ENCODE peak calls at places on chromosomes 13 and 19, in six cellular contexts. One of them, this sample, is unnamed.

GRCh38 chr13:27113436-27113835 is 58.2 kb downstream of the USP12 start:
- ATAC-seq in stimulated activated naive CD8-positive, alpha-beta T cell treated with anti-CD3 and anti-CD28 coated beads, Interleukin-15, Interleukin-2, amounts not matched to agents 100 U/mL and 50 U/mL, for 24 hours: no peak
- ATAC-seq in activated CD8-positive, alpha-beta T cell treated with anti-CD3 and anti-CD28 coated beads for 36 hours: no peak
- ATAC-seq in left ventricle myocardium superior: no peak
- ATAC-seq in activated naive CD8-positive, alpha-beta T cell treated with anti-CD3 and anti-CD28 coated beads, Interleukin-2, amount 10 ng/mL, durations not matched to agents 7 days and 5 days: no peak
- ATAC-seq in activated T-cell treated with anti-CD3 and anti-CD28 coated beads, Interleukin-2, amount 50 U/mL, for 4 hours: no peak
- ATAC-seq in this sample: no peak

GRCh38 chr13:61144834-61145593 is 270.6 kb downstream of the PCDH20 start:
- ATAC-seq in stimulated activated naive CD8-positive, alpha-beta T cell treated with anti-CD3 and anti-CD28 coated beads, Interleukin-15, Interleukin-2, amounts not matched to agents 100 U/mL and 50 U/mL, for 24 hours: no peak
- ATAC-seq in activated CD8-positive, alpha-beta T cell treated with anti-CD3 and anti-CD28 coated beads for 36 hours: no peak
- ATAC-seq in left ventricle myocardium superior: no peak
- ATAC-seq in activated naive CD8-positive, alpha-beta T cell treated with anti-CD3 and anti-CD28 coated beads, Interleukin-2, amount 10 ng/mL, durations not matched to agents 7 days and 5 days: no peak
- ATAC-seq in activated T-cell treated with anti-CD3 and anti-CD28 coated beads, Interleukin-2, amount 50 U/mL, for 4 hours: no peak
- ATAC-seq in this sample: no peak

GRCh38 chr13:111479412-111479811 is 159.0 kb downstream of the TEX29 start:
- ATAC-seq in stimulated activated naive CD8-positive, alpha-beta T cell treated with anti-CD3 and anti-CD28 coated beads, Interleukin-15, Interleukin-2, amounts not matched to agents 100 U/mL and 50 U/mL, for 24 hours: no peak
- ATAC-seq in activated CD8-positive, alpha-beta T cell treated with anti-CD3 and anti-CD28 coated beads for 36 hours: no peak
- ATAC-seq in left ventricle myocardium superior: no peak
- ATAC-seq in activated naive CD8-positive, alpha-beta T cell treated with anti-CD3 and anti-CD28 coated beads, Interleukin-2, amount 10 ng/mL, durations not matched to agents 7 days and 5 days: no peak
- ATAC-seq in activated T-cell treated with anti-CD3 and anti-CD28 coated beads, Interleukin-2, amount 50 U/mL, for 4 hours: no peak
- ATAC-seq in this sample: no peak

GRCh38 chr13:21997726-21998125 is 326.9 kb downstream of the FGF9 start:
- ATAC-seq in stimulated activated naive CD8-positive, alpha-beta T cell treated with anti-CD3 and anti-CD28 coated beads, Interleukin-15, Interleukin-2, amounts not matched to agents 100 U/mL and 50 U/mL, for 24 hours: no peak
- ATAC-seq in activated CD8-positive, alpha-beta T cell treated with anti-CD3 and anti-CD28 coated beads for 36 hours: no peak
- ATAC-seq in left ventricle myocardium superior: no peak
- ATAC-seq in activated naive CD8-positive, alpha-beta T cell treated with anti-CD3 and anti-CD28 coated beads, Interleukin-2, amount 10 ng/mL, durations not matched to agents 7 days and 5 days: no peak
- ATAC-seq in activated T-cell treated with anti-CD3 and anti-CD28 coated beads, Interleukin-2, amount 50 U/mL, for 4 hours: no peak
- ATAC-seq in this sample: no peak

GRCh38 chr19:22526661-22527272 is 104.6 kb upstream of the ZNF98 start:
- ATAC-seq in stimulated activated naive CD8-positive, alpha-beta T cell treated with anti-CD3 and anti-CD28 coated beads, Interleukin-15, Interleukin-2, amounts not matched to agents 100 U/mL and 50 U/mL, for 24 hours: no peak
- ATAC-seq in activated CD8-positive, alpha-beta T cell treated with anti-CD3 and anti-CD28 coated beads for 36 hours: no peak
- ATAC-seq in left ventricle myocardium superior: peak; percentile 15
- ATAC-seq in activated naive CD8-positive, alpha-beta T cell treated with anti-CD3 and anti-CD28 coated beads, Interleukin-2, amount 10 ng/mL, durations not matched to agents 7 days and 5 days: no peak
- ATAC-seq in activated T-cell treated with anti-CD3 and anti-CD28 coated beads, Interleukin-2, amount 50 U/mL, for 4 hours: no peak
- ATAC-seq in this sample: no peak

GRCh38 chr19:1213391-1214286 is 8.1 kb downstream of the STK11 start:
- ATAC-seq in stimulated activated naive CD8-positive, alpha-beta T cell treated with anti-CD3 and anti-CD28 coated beads, Interleukin-15, Interleukin-2, amounts not matched to agents 100 U/mL and 50 U/mL, for 24 hours: peak; percentile 81
- ATAC-seq in activated CD8-positive, alpha-beta T cell treated with anti-CD3 and anti-CD28 coated beads for 36 hours: peak; percentile 88
- ATAC-seq in left ventricle myocardium superior: peak; percentile 41
- ATAC-seq in activated naive CD8-positive, alpha-beta T cell treated with anti-CD3 and anti-CD28 coated beads, Interleukin-2, amount 10 ng/mL, durations not matched to agents 7 days and 5 days: peak; percentile 83
- ATAC-seq in activated T-cell treated with anti-CD3 and anti-CD28 coated beads, Interleukin-2, amount 50 U/mL, for 4 hours: peak; percentile 82
- ATAC-seq in this sample: peak; percentile 97

GRCh38 chr19:34136127-34136526 is 36.2 kb upstream of the LSM14A start:
- ATAC-seq in stimulated activated naive CD8-positive, alpha-beta T cell treated with anti-CD3 and anti-CD28 coated beads, Interleukin-15, Interleukin-2, amounts not matched to agents 100 U/mL and 50 U/mL, for 24 hours: no peak
- ATAC-seq in activated CD8-positive, alpha-beta T cell treated with anti-CD3 and anti-CD28 coated beads for 36 hours: no peak
- ATAC-seq in left ventricle myocardium superior: no peak
- ATAC-seq in activated naive CD8-positive, alpha-beta T cell treated with anti-CD3 and anti-CD28 coated beads, Interleukin-2, amount 10 ng/mL, durations not matched to agents 7 days and 5 days: no peak
- ATAC-seq in activated T-cell treated with anti-CD3 and anti-CD28 coated beads, Interleukin-2, amount 50 U/mL, for 4 hours: no peak
- ATAC-seq in this sample: no peak

GRCh38 chr13:102236341-102236740 is 165.5 kb downstream of the FGF14 start:
- ATAC-seq in stimulated activated naive CD8-positive, alpha-beta T cell treated with anti-CD3 and anti-CD28 coated beads, Interleukin-15, Interleukin-2, amounts not matched to agents 100 U/mL and 50 U/mL, for 24 hours: no peak
- ATAC-seq in activated CD8-positive, alpha-beta T cell treated with anti-CD3 and anti-CD28 coated beads for 36 hours: no peak
- ATAC-seq in left ventricle myocardium superior: no peak
- ATAC-seq in activated naive CD8-positive, alpha-beta T cell treated with anti-CD3 and anti-CD28 coated beads, Interleukin-2, amount 10 ng/mL, durations not matched to agents 7 days and 5 days: no peak
- ATAC-seq in activated T-cell treated with anti-CD3 and anti-CD28 coated beads, Interleukin-2, amount 50 U/mL, for 4 hours: no peak
- ATAC-seq in this sample: no peak

GRCh38 chr19:38564981-38565685 is 52.6 kb downstream of the MAP4K1 start:
- ATAC-seq in stimulated activated naive CD8-positive, alpha-beta T cell treated with anti-CD3 and anti-CD28 coated beads, Interleukin-15, Interleukin-2, amounts not matched to agents 100 U/mL and 50 U/mL, for 24 hours: peak; percentile 42
- ATAC-seq in activated CD8-positive, alpha-beta T cell treated with anti-CD3 and anti-CD28 coated beads for 36 hours: peak; percentile 40
- ATAC-seq in left ventricle myocardium superior: peak; percentile 21
- ATAC-seq in activated naive CD8-positive, alpha-beta T cell treated with anti-CD3 and anti-CD28 coated beads, Interleukin-2, amount 10 ng/mL, durations not matched to agents 7 days and 5 days: peak; percentile 48
- ATAC-seq in activated T-cell treated with anti-CD3 and anti-CD28 coated beads, Interleukin-2, amount 50 U/mL, for 4 hours: peak; percentile 71
- ATAC-seq in this sample: peak; percentile 54

GRCh38 chr13:113151745-113152707 is 6.4 kb upstream of the PROZ start:
- ATAC-seq in stimulated activated naive CD8-positive, alpha-beta T cell treated with anti-CD3 and anti-CD28 coated beads, Interleukin-15, Interleukin-2, amounts not matched to agents 100 U/mL and 50 U/mL, for 24 hours: peak; percentile 34
- ATAC-seq in activated CD8-positive, alpha-beta T cell treated with anti-CD3 and anti-CD28 coated beads for 36 hours: peak; percentile 71
- ATAC-seq in left ventricle myocardium superior: peak; percentile 28
- ATAC-seq in activated naive CD8-positive, alpha-beta T cell treated with anti-CD3 and anti-CD28 coated beads, Interleukin-2, amount 10 ng/mL, durations not matched to agents 7 days and 5 days: no peak
- ATAC-seq in activated T-cell treated with anti-CD3 and anti-CD28 coated beads, Interleukin-2, amount 50 U/mL, for 4 hours: peak; percentile 42
- ATAC-seq in this sample: peak; percentile 83

GRCh38 chr13:50125306-50125555 is 110.0 kb downstream of the KCNRG start:
- ATAC-seq in stimulated activated naive CD8-positive, alpha-beta T cell treated with anti-CD3 and anti-CD28 coated beads, Interleukin-15, Interleukin-2, amounts not matched to agents 100 U/mL and 50 U/mL, for 24 hours: peak; percentile 1
- ATAC-seq in activated CD8-positive, alpha-beta T cell treated with anti-CD3 and anti-CD28 coated beads for 36 hours: peak; percentile 18
- ATAC-seq in left ventricle myocardium superior: peak; percentile 23
- ATAC-seq in activated naive CD8-positive, alpha-beta T cell treated with anti-CD3 and anti-CD28 coated beads, Interleukin-2, amount 10 ng/mL, durations not matched to agents 7 days and 5 days: peak; percentile 3
- ATAC-seq in activated T-cell treated with anti-CD3 and anti-CD28 coated beads, Interleukin-2, amount 50 U/mL, for 4 hours: peak; percentile 25
- ATAC-seq in this sample: peak; percentile 3

GRCh38 chr19:41297628-41298326 is 12.2 kb upstream of the CCDC97 start:
- ATAC-seq in stimulated activated naive CD8-positive, alpha-beta T cell treated with anti-CD3 and anti-CD28 coated beads, Interleukin-15, Interleukin-2, amounts not matched to agents 100 U/mL and 50 U/mL, for 24 hours: peak; percentile 22
- ATAC-seq in activated CD8-positive, alpha-beta T cell treated with anti-CD3 and anti-CD28 coated beads for 36 hours: peak; percentile 29
- ATAC-seq in left ventricle myocardium superior: peak; percentile 35
- ATAC-seq in activated naive CD8-positive, alpha-beta T cell treated with anti-CD3 and anti-CD28 coated beads, Interleukin-2, amount 10 ng/mL, durations not matched to agents 7 days and 5 days: no peak
- ATAC-seq in activated T-cell treated with anti-CD3 and anti-CD28 coated beads, Interleukin-2, amount 50 U/mL, for 4 hours: no peak
- ATAC-seq in this sample: peak; percentile 55

GRCh38 chr19:38281820-38282566 is 17.6 kb downstream of the SPINT2 start:
- ATAC-seq in stimulated activated naive CD8-positive, alpha-beta T cell treated with anti-CD3 and anti-CD28 coated beads, Interleukin-15, Interleukin-2, amounts not matched to agents 100 U/mL and 50 U/mL, for 24 hours: no peak
- ATAC-seq in activated CD8-positive, alpha-beta T cell treated with anti-CD3 and anti-CD28 coated beads for 36 hours: peak; percentile 89
- ATAC-seq in left ventricle myocardium superior: peak; percentile 24
- ATAC-seq in activated naive CD8-positive, alpha-beta T cell treated with anti-CD3 and anti-CD28 coated beads, Interleukin-2, amount 10 ng/mL, durations not matched to agents 7 days and 5 days: peak; percentile 65
- ATAC-seq in activated T-cell treated with anti-CD3 and anti-CD28 coated beads, Interleukin-2, amount 50 U/mL, for 4 hours: peak; percentile 51
- ATAC-seq in this sample: peak; percentile 74

GRCh38 chr19:33217881-33218280 is 7.8 kb downstream of the SLC7A10 start:
- ATAC-seq in stimulated activated naive CD8-positive, alpha-beta T cell treated with anti-CD3 and anti-CD28 coated beads, Interleukin-15, Interleukin-2, amounts not matched to agents 100 U/mL and 50 U/mL, for 24 hours: no peak
- ATAC-seq in activated CD8-positive, alpha-beta T cell treated with anti-CD3 and anti-CD28 coated beads for 36 hours: no peak
- ATAC-seq in left ventricle myocardium superior: no peak
- ATAC-seq in activated naive CD8-positive, alpha-beta T cell treated with anti-CD3 and anti-CD28 coated beads, Interleukin-2, amount 10 ng/mL, durations not matched to agents 7 days and 5 days: no peak
- ATAC-seq in activated T-cell treated with anti-CD3 and anti-CD28 coated beads, Interleukin-2, amount 50 U/mL, for 4 hours: no peak
- ATAC-seq in this sample: no peak

GRCh38 chr13:25136872-25137623 is 35.0 kb downstream of the AMER2 start:
- ATAC-seq in stimulated activated naive CD8-positive, alpha-beta T cell treated with anti-CD3 and anti-CD28 coated beads, Interleukin-15, Interleukin-2, amounts not matched to agents 100 U/mL and 50 U/mL, for 24 hours: no peak
- ATAC-seq in activated CD8-positive, alpha-beta T cell treated with anti-CD3 and anti-CD28 coated beads for 36 hours: no peak
- ATAC-seq in left ventricle myocardium superior: no peak
- ATAC-seq in activated naive CD8-positive, alpha-beta T cell treated with anti-CD3 and anti-CD28 coated beads, Interleukin-2, amount 10 ng/mL, durations not matched to agents 7 days and 5 days: no peak
- ATAC-seq in activated T-cell treated with anti-CD3 and anti-CD28 coated beads, Interleukin-2, amount 50 U/mL, for 4 hours: no peak
- ATAC-seq in this sample: no peak

GRCh38 chr19:2625434-2625833 is 77.1 kb downstream of the GNG7 start:
- ATAC-seq in stimulated activated naive CD8-positive, alpha-beta T cell treated with anti-CD3 and anti-CD28 coated beads, Interleukin-15, Interleukin-2, amounts not matched to agents 100 U/mL and 50 U/mL, for 24 hours: no peak
- ATAC-seq in activated CD8-positive, alpha-beta T cell treated with anti-CD3 and anti-CD28 coated beads for 36 hours: no peak
- ATAC-seq in left ventricle myocardium superior: no peak
- ATAC-seq in activated naive CD8-positive, alpha-beta T cell treated with anti-CD3 and anti-CD28 coated beads, Interleukin-2, amount 10 ng/mL, durations not matched to agents 7 days and 5 days: no peak
- ATAC-seq in activated T-cell treated with anti-CD3 and anti-CD28 coated beads, Interleukin-2, amount 50 U/mL, for 4 hours: no peak
- ATAC-seq in this sample: no peak

GRCh38 chr13:112724788-112725345 is 35.0 kb downstream of the ATP11A start:
- ATAC-seq in stimulated activated naive CD8-positive, alpha-beta T cell treated with anti-CD3 and anti-CD28 coated beads, Interleukin-15, Interleukin-2, amounts not matched to agents 100 U/mL and 50 U/mL, for 24 hours: peak; percentile 26
- ATAC-seq in activated CD8-positive, alpha-beta T cell treated with anti-CD3 and anti-CD28 coated beads for 36 hours: peak; percentile 38
- ATAC-seq in left ventricle myocardium superior: no peak
- ATAC-seq in activated naive CD8-positive, alpha-beta T cell treated with anti-CD3 and anti-CD28 coated beads, Interleukin-2, amount 10 ng/mL, durations not matched to agents 7 days and 5 days: no peak
- ATAC-seq in activated T-cell treated with anti-CD3 and anti-CD28 coated beads, Interleukin-2, amount 50 U/mL, for 4 hours: peak; percentile 23
- ATAC-seq in this sample: peak; percentile 8

GRCh38 chr13:31409678-31410356 is 210.0 kb downstream of the B3GLCT start:
- ATAC-seq in stimulated activated naive CD8-positive, alpha-beta T cell treated with anti-CD3 and anti-CD28 coated beads, Interleukin-15, Interleukin-2, amounts not matched to agents 100 U/mL and 50 U/mL, for 24 hours: no peak
- ATAC-seq in activated CD8-positive, alpha-beta T cell treated with anti-CD3 and anti-CD28 coated beads for 36 hours: no peak
- ATAC-seq in left ventricle myocardium superior: no peak
- ATAC-seq in activated naive CD8-positive, alpha-beta T cell treated with anti-CD3 and anti-CD28 coated beads, Interleukin-2, amount 10 ng/mL, durations not matched to agents 7 days and 5 days: no peak
- ATAC-seq in activated T-cell treated with anti-CD3 and anti-CD28 coated beads, Interleukin-2, amount 50 U/mL, for 4 hours: no peak
- ATAC-seq in this sample: no peak

GRCh38 chr13:104014803-104015645 is 948.8 kb upstream of the SLC10A2 start:
- ATAC-seq in stimulated activated naive CD8-positive, alpha-beta T cell treated with anti-CD3 and anti-CD28 coated beads, Interleukin-15, Interleukin-2, amounts not matched to agents 100 U/mL and 50 U/mL, for 24 hours: no peak
- ATAC-seq in activated CD8-positive, alpha-beta T cell treated with anti-CD3 and anti-CD28 coated beads for 36 hours: no peak
- ATAC-seq in left ventricle myocardium superior: peak; percentile 26
- ATAC-seq in activated naive CD8-positive, alpha-beta T cell treated with anti-CD3 and anti-CD28 coated beads, Interleukin-2, amount 10 ng/mL, durations not matched to agents 7 days and 5 days: no peak
- ATAC-seq in activated T-cell treated with anti-CD3 and anti-CD28 coated beads, Interleukin-2, amount 50 U/mL, for 4 hours: no peak
- ATAC-seq in this sample: no peak

GRCh38 chr19:34504273-34504808 is 22.8 kb downstream of the WTIP start:
- ATAC-seq in stimulated activated naive CD8-positive, alpha-beta T cell treated with anti-CD3 and anti-CD28 coated beads, Interleukin-15, Interleukin-2, amounts not matched to agents 100 U/mL and 50 U/mL, for 24 hours: no peak
- ATAC-seq in activated CD8-positive, alpha-beta T cell treated with anti-CD3 and anti-CD28 coated beads for 36 hours: no peak
- ATAC-seq in left ventricle myocardium superior: no peak
- ATAC-seq in activated naive CD8-positive, alpha-beta T cell treated with anti-CD3 and anti-CD28 coated beads, Interleukin-2, amount 10 ng/mL, durations not matched to agents 7 days and 5 days: no peak
- ATAC-seq in activated T-cell treated with anti-CD3 and anti-CD28 coated beads, Interleukin-2, amount 50 U/mL, for 4 hours: no peak
- ATAC-seq in this sample: no peak

GRCh38 chr19:18074192-18074591 is 12.5 kb downstream of the IL12RB1 start:
- ATAC-seq in stimulated activated naive CD8-positive, alpha-beta T cell treated with anti-CD3 and anti-CD28 coated beads, Interleukin-15, Interleukin-2, amounts not matched to agents 100 U/mL and 50 U/mL, for 24 hours: no peak
- ATAC-seq in activated CD8-positive, alpha-beta T cell treated with anti-CD3 and anti-CD28 coated beads for 36 hours: no peak
- ATAC-seq in left ventricle myocardium superior: no peak
- ATAC-seq in activated naive CD8-positive, alpha-beta T cell treated with anti-CD3 and anti-CD28 coated beads, Interleukin-2, amount 10 ng/mL, durations not matched to agents 7 days and 5 days: no peak
- ATAC-seq in activated T-cell treated with anti-CD3 and anti-CD28 coated beads, Interleukin-2, amount 50 U/mL, for 4 hours: no peak
- ATAC-seq in this sample: no peak

GRCh38 chr13:71880753-71881541 is 13.9 kb upstream of the DACH1 start:
- ATAC-seq in stimulated activated naive CD8-positive, alpha-beta T cell treated with anti-CD3 and anti-CD28 coated beads, Interleukin-15, Interleukin-2, amounts not matched to agents 100 U/mL and 50 U/mL, for 24 hours: no peak
- ATAC-seq in activated CD8-positive, alpha-beta T cell treated with anti-CD3 and anti-CD28 coated beads for 36 hours: no peak
- ATAC-seq in left ventricle myocardium superior: no peak
- ATAC-seq in activated naive CD8-positive, alpha-beta T cell treated with anti-CD3 and anti-CD28 coated beads, Interleukin-2, amount 10 ng/mL, durations not matched to agents 7 days and 5 days: no peak
- ATAC-seq in activated T-cell treated with anti-CD3 and anti-CD28 coated beads, Interleukin-2, amount 50 U/mL, for 4 hours: no peak
- ATAC-seq in this sample: no peak

GRCh38 chr13:34340534-34340933 is 522.6 kb downstream of the RFC3 start:
- ATAC-seq in stimulated activated naive CD8-positive, alpha-beta T cell treated with anti-CD3 and anti-CD28 coated beads, Interleukin-15, Interleukin-2, amounts not matched to agents 100 U/mL and 50 U/mL, for 24 hours: no peak
- ATAC-seq in activated CD8-positive, alpha-beta T cell treated with anti-CD3 and anti-CD28 coated beads for 36 hours: no peak
- ATAC-seq in left ventricle myocardium superior: no peak
- ATAC-seq in activated naive CD8-positive, alpha-beta T cell treated with anti-CD3 and anti-CD28 coated beads, Interleukin-2, amount 10 ng/mL, durations not matched to agents 7 days and 5 days: no peak
- ATAC-seq in activated T-cell treated with anti-CD3 and anti-CD28 coated beads, Interleukin-2, amount 50 U/mL, for 4 hours: no peak
- ATAC-seq in this sample: no peak

GRCh38 chr13:99655351-99656091 is 154.2 kb downstream of the TM9SF2 start:
- ATAC-seq in stimulated activated naive CD8-positive, alpha-beta T cell treated with anti-CD3 and anti-CD28 coated beads, Interleukin-15, Interleukin-2, amounts not matched to agents 100 U/mL and 50 U/mL, for 24 hours: peak; percentile 82
- ATAC-seq in activated CD8-positive, alpha-beta T cell treated with anti-CD3 and anti-CD28 coated beads for 36 hours: peak; percentile 41
- ATAC-seq in left ventricle myocardium superior: no peak
- ATAC-seq in activated naive CD8-positive, alpha-beta T cell treated with anti-CD3 and anti-CD28 coated beads, Interleukin-2, amount 10 ng/mL, durations not matched to agents 7 days and 5 days: no peak
- ATAC-seq in activated T-cell treated with anti-CD3 and anti-CD28 coated beads, Interleukin-2, amount 50 U/mL, for 4 hours: no peak
- ATAC-seq in this sample: peak; percentile 82

GRCh38 chr13:110886475-110887241 is 28.2 kb downstream of the ANKRD10 start:
- ATAC-seq in stimulated activated naive CD8-positive, alpha-beta T cell treated with anti-CD3 and anti-CD28 coated beads, Interleukin-15, Interleukin-2, amounts not matched to agents 100 U/mL and 50 U/mL, for 24 hours: peak; percentile 8
- ATAC-seq in activated CD8-positive, alpha-beta T cell treated with anti-CD3 and anti-CD28 coated beads for 36 hours: no peak
- ATAC-seq in left ventricle myocardium superior: no peak
- ATAC-seq in activated naive CD8-positive, alpha-beta T cell treated with anti-CD3 and anti-CD28 coated beads, Interleukin-2, amount 10 ng/mL, durations not matched to agents 7 days and 5 days: no peak
- ATAC-seq in activated T-cell treated with anti-CD3 and anti-CD28 coated beads, Interleukin-2, amount 50 U/mL, for 4 hours: no peak
- ATAC-seq in this sample: no peak

GRCh38 chr13:99949657-99950413 is 21.7 kb downstream of the ZIC5 start:
- ATAC-seq in stimulated activated naive CD8-positive, alpha-beta T cell treated with anti-CD3 and anti-CD28 coated beads, Interleukin-15, Interleukin-2, amounts not matched to agents 100 U/mL and 50 U/mL, for 24 hours: no peak
- ATAC-seq in activated CD8-positive, alpha-beta T cell treated with anti-CD3 and anti-CD28 coated beads for 36 hours: no peak
- ATAC-seq in left ventricle myocardium superior: no peak
- ATAC-seq in activated naive CD8-positive, alpha-beta T cell treated with anti-CD3 and anti-CD28 coated beads, Interleukin-2, amount 10 ng/mL, durations not matched to agents 7 days and 5 days: no peak
- ATAC-seq in activated T-cell treated with anti-CD3 and anti-CD28 coated beads, Interleukin-2, amount 50 U/mL, for 4 hours: no peak
- ATAC-seq in this sample: no peak

GRCh38 chr19:46791944-46792343 is 3.5 kb upstream of the SLC1A5 start:
- ATAC-seq in stimulated activated naive CD8-positive, alpha-beta T cell treated with anti-CD3 and anti-CD28 coated beads, Interleukin-15, Interleukin-2, amounts not matched to agents 100 U/mL and 50 U/mL, for 24 hours: no peak
- ATAC-seq in activated CD8-positive, alpha-beta T cell treated with anti-CD3 and anti-CD28 coated beads for 36 hours: peak; percentile 14
- ATAC-seq in left ventricle myocardium superior: no peak
- ATAC-seq in activated naive CD8-positive, alpha-beta T cell treated with anti-CD3 and anti-CD28 coated beads, Interleukin-2, amount 10 ng/mL, durations not matched to agents 7 days and 5 days: peak; percentile 43
- ATAC-seq in activated T-cell treated with anti-CD3 and anti-CD28 coated beads, Interleukin-2, amount 50 U/mL, for 4 hours: peak; percentile 8
- ATAC-seq in this sample: no peak

GRCh38 chr13:70027551-70027950 is 80.1 kb upstream of the ATXN8OS start:
- ATAC-seq in stimulated activated naive CD8-positive, alpha-beta T cell treated with anti-CD3 and anti-CD28 coated beads, Interleukin-15, Interleukin-2, amounts not matched to agents 100 U/mL and 50 U/mL, for 24 hours: no peak
- ATAC-seq in activated CD8-positive, alpha-beta T cell treated with anti-CD3 and anti-CD28 coated beads for 36 hours: no peak
- ATAC-seq in left ventricle myocardium superior: no peak
- ATAC-seq in activated naive CD8-positive, alpha-beta T cell treated with anti-CD3 and anti-CD28 coated beads, Interleukin-2, amount 10 ng/mL, durations not matched to agents 7 days and 5 days: no peak
- ATAC-seq in activated T-cell treated with anti-CD3 and anti-CD28 coated beads, Interleukin-2, amount 50 U/mL, for 4 hours: no peak
- ATAC-seq in this sample: no peak

GRCh38 chr13:25847635-25848616 is 203.9 kb downstream of the SHISA2 start:
- ATAC-seq in stimulated activated naive CD8-positive, alpha-beta T cell treated with anti-CD3 and anti-CD28 coated beads, Interleukin-15, Interleukin-2, amounts not matched to agents 100 U/mL and 50 U/mL, for 24 hours: no peak
- ATAC-seq in activated CD8-positive, alpha-beta T cell treated with anti-CD3 and anti-CD28 coated beads for 36 hours: no peak
- ATAC-seq in left ventricle myocardium superior: no peak
- ATAC-seq in activated naive CD8-positive, alpha-beta T cell treated with anti-CD3 and anti-CD28 coated beads, Interleukin-2, amount 10 ng/mL, durations not matched to agents 7 days and 5 days: no peak
- ATAC-seq in activated T-cell treated with anti-CD3 and anti-CD28 coated beads, Interleukin-2, amount 50 U/mL, for 4 hours: no peak
- ATAC-seq in this sample: no peak

This sample was measured in activated T-helper 17 cell treated with anti-CD3 and anti-CD28 coated beads, Interleukin-2, amount 50 U/mL, for 72 hours.